ENCODE peak calls at places on chromosomes 7 and 10, in eight cellular contexts. N, F, Y, J, M, U, V and S are unnamed samples. For H3K4me1, the result is how much of the 10 kb centered on the place peaks cover.

GRCh38 chr7:139153832-139154231 is 44.3 kb upstream of the ZC3HAV1 start:
- DNase-seq in N (no peak), F (peak), Y (no peak), J (no peak), M (no peak), U (no peak), V (no peak), S (no peak)

GRCh38 chr7:115680921-115681320 is 349.6 kb downstream of the TFEC start:
- DNase-seq in N (no peak), F (no peak), Y (no peak), J (no peak), M (no peak), U (no peak), V (no peak), S (no peak)

GRCh38 chr7:32616625-32617024 is 121.3 kb downstream of the AVL9 start:
- DNase-seq in N (peak), F (peak), Y (no peak), J (no peak), M (no peak), U (peak), V (no peak), S (no peak)

GRCh38 chr10:76049581-76050290 is 618.3 kb downstream of the LRMDA start:
- DNase-seq in N (no peak), F (no peak), Y (no peak), J (no peak), M (no peak), U (no peak), V (no peak), S (no peak)

GRCh38 chr10:26391701-26392695 is 46.1 kb upstream of the APBB1IP start:
- DNase-seq in N (peak), F (no peak), Y (no peak), J (no peak), M (no peak), U (no peak), V (no peak), S (no peak)

GRCh38 chr7:77327067-77327931 is 88.8 kb downstream of the GSAP start:
- DNase-seq in N (peak), F (peak), Y (peak), J (peak), M (peak), U (no peak), V (no peak), S (peak)

GRCh38 chr7:13467111-13467547 is 522.3 kb downstream of the ETV1 start:
- DNase-seq in N (no peak), F (no peak), Y (no peak), J (no peak), M (no peak), U (no peak), V (no peak), S (no peak)

GRCh38 chr10:50552771-50553535 is 70.8 kb downstream of the SGMS1 start:
- DNase-seq in N (no peak), F (peak), Y (no peak), J (no peak), M (peak), U (no peak), V (no peak), S (no peak)

GRCh38 chr7:2521952-2522591 is 2.5 kb downstream of the LFNG start:
- DNase-seq in N (peak), F (peak), Y (no peak), J (no peak), M (peak), U (no peak), V (no peak), S (no peak)

GRCh38 chr7:572668-573495 is 53.2 kb upstream of the PDGFA start:
- DNase-seq in N (no peak), F (no peak), Y (no peak), J (no peak), M (no peak), U (no peak), V (no peak), S (no peak)

GRCh38 chr7:123865517-123866117 is 20.6 kb downstream of the HYAL4 start:
- DNase-seq in N (no peak), F (peak), Y (peak), J (no peak), M (peak), U (no peak), V (peak), S (no peak)

GRCh38 chr7:95986136-95986535 is 213.8 kb downstream of the DYNC1I1 start:
- DNase-seq in N (no peak), F (no peak), Y (no peak), J (no peak), M (no peak), U (no peak), V (no peak), S (no peak)

GRCh38 chr10:90920986-90921643 is at the start of gene ANKRD1:
- DNase-seq in N (no peak), F (peak), Y (no peak), J (no peak), M (no peak), U (no peak), V (no peak), S (peak)

GRCh38 chr7:137242616-137243015 is 100.9 kb downstream of the PTN start:
- DNase-seq in N (no peak), F (no peak), Y (no peak), J (no peak), M (no peak), U (no peak), V (no peak), S (no peak)

GRCh38 chr7:43758029-43758860 is at the start of gene BLVRA:
- DNase-seq in N (peak), F (peak), Y (peak), J (peak), M (peak), U (peak), V (peak), S (no peak)

GRCh38 chr7:70092314-70093303 is 494.3 kb downstream of the AUTS2 start:
- DNase-seq in N (no peak), F (peak), Y (no peak), J (no peak), M (no peak), U (peak), V (peak), S (no peak)

GRCh38 chr10:27833792-27834191 is 88.2 kb upstream of the MKX start:
- DNase-seq in N (no peak), F (no peak), Y (no peak), J (no peak), M (no peak), U (no peak), V (no peak), S (no peak)

GRCh38 chr10:27525819-27526218 is 21.7 kb downstream of the RAB18 start:
- DNase-seq in N (no peak), F (peak), Y (no peak), J (no peak), M (no peak), U (no peak), V (no peak), S (no peak)

GRCh38 chr7:134732739-134733138 is 46.7 kb upstream of the CALD1 start:
- DNase-seq in N (no peak), F (no peak), Y (no peak), J (no peak), M (no peak), U (no peak), V (no peak), S (no peak)

GRCh38 chr7:45689797-45690761 is 115.9 kb downstream of the ADCY1 start:
- DNase-seq in N (no peak), F (no peak), Y (no peak), J (peak), M (no peak), U (peak), V (no peak), S (no peak)

GRCh38 chr10:112898540-112899395 is 51.3 kb upstream of the TCF7L2 start:
- DNase-seq in N (no peak), F (peak), Y (no peak), J (no peak), M (peak), U (no peak), V (no peak), S (no peak)

GRCh38 chr10:115861864-115862263 is 411.1 kb downstream of the GFRA1 start:
- DNase-seq in N (no peak), F (peak), Y (no peak), J (no peak), M (no peak), U (no peak), V (no peak), S (no peak)

DNA sequence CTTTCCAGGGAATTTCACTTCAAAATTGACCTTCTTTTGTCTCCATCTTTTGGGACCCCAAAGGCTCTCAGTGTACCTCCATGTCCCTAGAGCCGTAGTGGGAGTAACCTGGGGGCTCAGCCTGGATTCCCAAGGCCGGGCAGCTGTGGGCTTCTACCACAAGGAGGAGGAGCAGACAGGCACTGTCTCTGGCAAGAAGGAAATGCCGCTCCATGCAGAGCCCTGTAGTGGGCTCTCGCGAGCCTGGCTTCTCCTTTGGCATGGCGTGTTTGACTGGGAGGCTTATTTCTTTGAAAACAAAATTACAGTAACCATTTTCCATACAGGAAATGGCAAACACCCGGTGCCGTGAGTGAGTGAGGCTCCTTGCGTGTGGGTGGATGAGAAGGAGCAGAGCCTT is 76.8 kb upstream of the FAM180A start:
- DNase-seq in N (no peak), F (no peak), Y (no peak), J (no peak), M (no peak), U (no peak), V (no peak), S (no peak)
- TF ChIP-seq CTCF in N (no peak), F (no peak), Y (no peak), J (no peak), M (no peak), U (no peak), V (no peak), S (no peak)

DNA sequence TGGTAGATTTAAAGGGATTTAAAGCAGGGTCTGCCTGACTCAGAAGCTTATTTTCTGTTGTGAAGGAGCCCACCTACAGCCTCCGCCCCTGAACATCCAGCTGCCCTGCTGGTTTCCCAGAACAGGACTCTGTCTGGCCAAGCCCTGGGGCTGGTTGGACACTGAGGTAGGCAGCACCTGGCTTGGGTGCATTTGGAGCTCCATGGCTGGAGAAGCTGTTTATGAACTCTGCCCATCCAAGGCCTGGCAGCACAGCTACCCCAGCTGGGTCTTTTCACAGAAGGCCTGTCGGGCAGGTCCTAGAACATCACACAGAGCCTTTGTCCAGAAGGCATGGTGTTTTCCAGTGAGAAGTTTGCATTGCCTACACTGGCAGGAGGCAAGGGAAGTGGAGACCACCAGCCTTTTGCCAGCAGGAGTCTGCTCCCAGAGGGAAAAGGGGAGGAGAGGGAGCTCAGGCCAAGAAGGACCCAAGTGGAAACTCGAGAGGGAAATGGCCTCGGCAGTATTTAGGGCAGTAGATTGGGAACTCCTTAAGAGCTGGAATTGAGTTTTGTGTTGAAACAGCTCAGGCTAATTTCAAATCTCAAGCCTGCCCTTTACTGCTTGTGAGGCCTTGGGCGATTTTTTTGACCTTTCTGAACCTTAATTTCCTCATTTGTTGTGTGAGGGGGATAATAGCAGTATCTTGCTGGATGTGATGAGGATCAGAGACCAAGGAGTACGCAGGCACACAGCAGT is 12.4 kb upstream of the PDCD4 start:
- DNase-seq in N (no peak), F (no peak), Y (no peak), J (no peak), M (no peak), U (no peak), V (no peak), S (no peak)
- H3K4me1 ChIP-seq in N (under half), F (under half), Y (half or more), J (under half), M (under half), U (under half), V (under half), S (under half)

GRCh38 chr10:3106908-3107425 is 39.6 kb downstream of the PFKP start:
- DNase-seq in N (no peak), F (peak), Y (no peak), J (no peak), M (no peak), U (no peak), V (no peak), S (no peak)
- H3K4me3 ChIP-seq in N (no peak), F (no peak), Y (no peak), J (no peak), M (no peak), U (peak), V (no peak), S (no peak)

GRCh38 chr7:51772131-51772530 is 455.5 kb upstream of the COBL start:
- DNase-seq in N (no peak), F (no peak), Y (no peak), J (no peak), M (no peak), U (no peak), V (no peak), S (no peak)
- TF ChIP-seq CTCF in N (no peak), F (no peak), Y (no peak), J (no peak), M (no peak), U (no peak), V (no peak), S (no peak)

DNA sequence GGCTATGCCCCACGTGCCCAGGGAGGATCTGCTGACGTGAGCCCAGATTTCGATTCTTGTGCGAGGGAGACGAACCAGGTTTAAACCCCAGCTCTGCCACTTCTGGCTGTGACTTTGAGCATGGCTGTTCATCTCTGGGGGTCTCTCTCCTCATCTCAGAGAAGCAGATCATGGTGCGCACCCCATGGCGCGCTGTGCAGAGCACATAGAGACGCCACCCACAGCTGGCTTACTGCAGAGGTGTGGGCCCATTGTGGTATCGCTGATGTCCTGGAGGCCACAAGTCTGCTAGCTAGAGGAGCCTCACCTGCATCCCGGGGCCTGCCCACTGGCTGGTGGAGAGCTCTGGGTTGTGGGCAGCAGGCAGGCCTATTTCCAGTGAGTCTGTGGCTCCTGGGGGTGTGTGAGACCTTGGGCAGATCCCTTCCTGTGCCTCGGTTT is 140.5 kb downstream of the LHPP start:
- DNase-seq in N (no peak), F (no peak), Y (no peak), J (no peak), M (no peak), U (peak), V (no peak), S (no peak)
- H3K4me1 ChIP-seq in N (under half), F (under half), Y (under half), J (under half), M (under half), U (under half), V (under half), S (under half)

GRCh38 chr10:100866575-100867098 is 46.1 kb upstream of the SLF2 start:
- DNase-seq in N (no peak), F (no peak), Y (no peak), J (no peak), M (no peak), U (no peak), V (no peak), S (no peak)
- H3K4me3 ChIP-seq in N (no peak), F (no peak), Y (no peak), J (no peak), M (no peak), U (no peak), V (no peak), S (no peak)

GRCh38 chr7:15167912-15168311 is 265.4 kb upstream of the DGKB start:
- DNase-seq in N (no peak), F (no peak), Y (no peak), J (no peak), M (no peak), U (no peak), V (no peak), S (no peak)

GRCh38 chr7:15166620-15167019 is 264.1 kb upstream of the DGKB start:
- DNase-seq in N (no peak), F (no peak), Y (no peak), J (no peak), M (no peak), U (no peak), V (no peak), S (no peak)

GRCh38 chr7:15174470-15174869 is 271.9 kb upstream of the DGKB start:
- DNase-seq in N (no peak), F (no peak), Y (peak), J (no peak), M (no peak), U (no peak), V (no peak), S (no peak)

DNA sequence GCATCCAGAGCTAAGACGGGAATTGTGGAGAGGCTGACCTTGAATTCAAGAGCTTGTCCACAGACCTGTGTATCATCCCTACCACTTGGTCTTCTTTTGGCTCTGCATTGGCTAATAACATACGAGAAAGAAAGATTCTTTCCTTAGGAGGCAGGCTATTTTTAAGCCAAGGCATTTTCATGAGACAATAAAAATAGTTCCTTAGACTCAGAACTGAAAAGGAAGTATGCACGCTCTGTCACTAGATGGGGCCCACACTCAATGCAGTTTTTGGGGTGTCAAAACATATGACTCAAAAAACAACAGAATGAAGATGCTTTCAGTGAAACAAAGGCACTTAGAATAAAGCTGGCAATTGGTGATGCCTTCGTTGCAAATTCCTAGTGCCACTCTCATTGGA is 265.9 kb upstream of the DGKB start:
- DNase-seq in N (no peak), F (no peak), Y (no peak), J (no peak), M (no peak), U (no peak), V (no peak), S (no peak)
- TF ChIP-seq CTCF in N (no peak), F (no peak), Y (no peak), J (no peak), M (no peak), U (no peak), V (no peak), S (no peak)

DNA sequence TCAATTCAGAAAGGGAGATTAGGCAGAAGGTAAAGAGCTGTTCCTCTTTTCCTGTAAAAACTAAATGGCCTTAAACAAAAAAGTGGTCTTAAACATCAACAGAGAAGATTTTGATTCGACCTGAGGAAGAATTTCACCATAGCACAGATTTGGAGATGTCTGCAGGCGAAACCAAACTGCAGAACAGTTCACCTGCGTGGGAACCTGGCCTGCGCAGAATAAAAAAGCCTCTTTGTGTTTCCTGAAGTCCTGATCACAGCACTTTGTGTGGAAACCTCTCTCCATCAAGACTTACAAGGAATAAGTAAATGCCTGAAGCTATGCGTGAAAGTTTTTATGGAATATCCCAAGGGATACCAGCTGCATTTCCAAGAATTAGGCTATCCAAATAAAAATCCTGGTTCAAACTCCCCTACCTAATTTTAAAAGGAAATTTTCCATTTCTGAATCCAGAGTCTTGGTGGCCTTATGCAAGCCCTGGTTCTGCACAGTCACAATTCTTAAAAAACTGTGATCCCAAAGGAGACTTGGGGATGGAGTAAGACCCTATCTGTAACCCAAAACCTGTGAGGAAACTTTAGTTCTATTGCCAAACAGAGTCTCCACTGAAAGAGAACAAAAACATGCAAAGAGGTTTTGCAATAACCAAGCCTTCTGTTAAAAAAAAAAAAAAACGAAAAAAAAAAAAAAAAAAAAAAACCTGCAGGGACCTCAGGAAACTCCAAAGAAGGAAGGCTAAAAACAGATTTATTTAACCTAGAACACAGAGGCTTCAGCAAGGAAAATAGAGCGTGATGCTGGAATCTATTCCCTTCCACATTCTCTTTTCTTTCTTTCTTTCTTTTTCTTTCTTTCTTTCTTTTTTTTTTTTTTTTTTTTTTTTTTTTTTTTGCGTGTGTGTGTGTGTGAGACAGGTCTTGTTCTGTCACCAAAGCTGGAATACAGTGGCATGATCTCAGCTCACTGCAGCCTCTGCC is 10.4 kb downstream of the CALML3 start:
- DNase-seq in N (no peak), F (peak), Y (no peak), J (peak), M (no peak), U (peak), V (no peak), S (no peak)
- H3K4me1 ChIP-seq in N (under half), F (under half), Y (under half), J (under half), M (under half), U (under half), V (under half), S (under half)

GRCh38 chr7:140161047-140161446 is 15.7 kb downstream of the KDM7A start:
- DNase-seq in N (no peak), F (no peak), Y (no peak), J (no peak), M (no peak), U (no peak), V (no peak), S (no peak)

GRCh38 chr7:140160308-140160707 is 16.5 kb downstream of the KDM7A start:
- DNase-seq in N (no peak), F (no peak), Y (no peak), J (no peak), M (no peak), U (no peak), V (no peak), S (no peak)

GRCh38 chr7:140170375-140170774 is 6.4 kb downstream of the KDM7A start:
- DNase-seq in N (no peak), F (no peak), Y (no peak), J (no peak), M (no peak), U (no peak), V (no peak), S (no peak)

GRCh38 chr7:140168816-140169215 is 8.0 kb downstream of the KDM7A start:
- DNase-seq in N (no peak), F (no peak), Y (no peak), J (no peak), M (no peak), U (no peak), V (no peak), S (no peak)

GRCh38 chr7:140165422-140165821 is 11.4 kb downstream of the KDM7A start:
- DNase-seq in N (no peak), F (peak), Y (no peak), J (no peak), M (no peak), U (no peak), V (no peak), S (no peak)
- H3K4me3 ChIP-seq in N (no peak), F (no peak), Y (no peak), J (no peak), M (no peak), U (no peak), V (no peak), S (no peak)